ENCODE peak calls at places on chromosomes 6 and 20, in seven cellular contexts. B, X, P, N, W, D and S are unnamed samples.

GRCh38 chr20:9514461-9515210 is at the start of gene LAMP5:
- DNase-seq in B (no peak), X (no peak), P (peak), N (peak), W (no peak), D (no peak), S (no peak)

GRCh38 chr20:11849270-11849920 is 68.3 kb upstream of the BTBD3 start:
- DNase-seq in B (no peak), X (no peak), P (no peak), N (peak), W (no peak), D (no peak), S (no peak)

GRCh38 chr20:45545754-45546453 is 1.3 kb downstream of the EPPIN start:
- DNase-seq in B (peak), X (peak), P (peak), N (peak), W (no peak), D (no peak), S (peak)

GRCh38 chr20:59598625-59599310 is 5.6 kb upstream of the PHACTR3 start:
- DNase-seq in B (peak), X (peak), P (peak), N (peak), W (no peak), D (no peak), S (peak)

GRCh38 chr6:46057792-46058191 is 42.1 kb upstream of the CLIC5 start:
- DNase-seq in B (no peak), X (no peak), P (no peak), N (no peak), W (no peak), D (no peak), S (no peak)

GRCh38 chr6:148440877-148441453 is 98.3 kb downstream of the SASH1 start:
- DNase-seq in B (peak), X (peak), P (peak), N (peak), W (peak), D (peak), S (peak)

GRCh38 chr6:36623547-36624459 is 29.6 kb downstream of the SRSF3 start:
- DNase-seq in B (peak), X (peak), P (peak), N (peak), W (peak), D (no peak), S (peak)

GRCh38 chr6:82364087-82365010 is 732 bp downstream of the TPBG start:
- DNase-seq in B (peak), X (peak), P (peak), N (peak), W (peak), D (peak), S (no peak)

GRCh38 chr6:125175459-125175858 is 21.9 kb downstream of the TPD52L1 start:
- DNase-seq in B (no peak), X (no peak), P (no peak), N (no peak), W (no peak), D (no peak), S (no peak)

GRCh38 chr6:2021713-2022125 is 223.7 kb downstream of the GMDS start:
- DNase-seq in B (peak), X (no peak), P (peak), N (peak), W (peak), D (no peak), S (no peak)

GRCh38 chr20:208937-209566 is 18.0 kb upstream of the DEFB129 start:
- DNase-seq in B (peak), X (peak), P (peak), N (peak), W (no peak), D (peak), S (peak)

GRCh38 chr20:17752452-17752851 is 52.7 kb downstream of the BANF2 start:
- DNase-seq in B (no peak), X (no peak), P (no peak), N (no peak), W (no peak), D (no peak), S (no peak)

GRCh38 chr6:89581669-89582068 is 56.9 kb downstream of the LYRM2 start:
- DNase-seq in B (no peak), X (no peak), P (no peak), N (no peak), W (no peak), D (no peak), S (no peak)

GRCh38 chr6:111087871-111088667 is 766 bp downstream of the SLC16A10 start:
- DNase-seq in B (peak), X (no peak), P (peak), N (peak), W (no peak), D (no peak), S (peak)

GRCh38 chr20:33169176-33169794 is 1.3 kb downstream of the BPIFA2 start:
- DNase-seq in B (no peak), X (peak), P (no peak), N (no peak), W (no peak), D (no peak), S (peak)

GRCh38 chr6:21873562-21873961 is 280.0 kb downstream of the SOX4 start:
- DNase-seq in B (peak), X (no peak), P (no peak), N (peak), W (peak), D (no peak), S (no peak)

GRCh38 chr6:5412017-5412416 is 150.7 kb downstream of the FARS2 start:
- DNase-seq in B (no peak), X (no peak), P (no peak), N (no peak), W (no peak), D (no peak), S (no peak)

GRCh38 chr6:1962201-1962600 is 283.2 kb downstream of the GMDS start:
- DNase-seq in B (no peak), X (no peak), P (peak), N (peak), W (no peak), D (no peak), S (no peak)

GRCh38 chr6:28589234-28589951 is 63.7 kb downstream of the GPX5 start:
- DNase-seq in B (peak), X (peak), P (peak), N (peak), W (no peak), D (peak), S (peak)

GRCh38 chr6:42278131-42278853 is 60.6 kb upstream of the MRPS10 start:
- DNase-seq in B (no peak), X (no peak), P (no peak), N (no peak), W (no peak), D (no peak), S (no peak)

GRCh38 chr20:3563548-3564177 is 92.8 kb downstream of the ATRN start:
- DNase-seq in B (peak), X (peak), P (peak), N (peak), W (no peak), D (peak), S (peak)

GRCh38 chr6:64010646-64011045 is 375.0 kb downstream of the PHF3 start:
- DNase-seq in B (no peak), X (no peak), P (no peak), N (no peak), W (no peak), D (no peak), S (no peak)

GRCh38 chr6:170173416-170173990 is 117.4 kb downstream of the DLL1 start:
- DNase-seq in B (no peak), X (no peak), P (no peak), N (no peak), W (no peak), D (no peak), S (no peak)

GRCh38 chr6:16243055-16243454 is 4.7 kb downstream of the GMPR start:
- DNase-seq in B (peak), X (no peak), P (peak), N (peak), W (peak), D (peak), S (no peak)

GRCh38 chr20:44723798-44724362 is 8.7 kb downstream of the CCN5 start:
- DNase-seq in B (no peak), X (no peak), P (no peak), N (no peak), W (no peak), D (no peak), S (no peak)

GRCh38 chr20:50635676-50636600 is 55.4 kb downstream of the RIPOR3 start:
- DNase-seq in B (peak), X (peak), P (peak), N (peak), W (no peak), D (no peak), S (peak)

GRCh38 chr20:62634330-62634967 is 7.9 kb upstream of the SLCO4A1 start:
- DNase-seq in B (no peak), X (no peak), P (no peak), N (no peak), W (no peak), D (no peak), S (no peak)

GRCh38 chr20:40564997-40565680 is 123.9 kb downstream of the MAFB start:
- DNase-seq in B (peak), X (peak), P (peak), N (peak), W (no peak), D (no peak), S (no peak)

GRCh38 chr6:115838763-115839401 is 221.8 kb downstream of the FRK start:
- DNase-seq in B (peak), X (peak), P (peak), N (peak), W (no peak), D (no peak), S (peak)

GRCh38 chr6:112947507-112947906 is 600.4 kb downstream of the RFPL4B start:
- DNase-seq in B (no peak), X (no peak), P (no peak), N (no peak), W (no peak), D (no peak), S (no peak)

GRCh38 chr6:104558746-104559145 is 301.0 kb downstream of the HACE1 start:
- DNase-seq in B (no peak), X (no peak), P (no peak), N (peak), W (no peak), D (no peak), S (no peak)

GRCh38 chr6:12068899-12069557 is 56.9 kb downstream of the HIVEP1 start:
- DNase-seq in B (no peak), X (peak), P (no peak), N (no peak), W (no peak), D (no peak), S (no peak)

GRCh38 chr20:17468073-17468840 is 62.9 kb downstream of the BFSP1 start:
- DNase-seq in B (no peak), X (no peak), P (no peak), N (no peak), W (no peak), D (no peak), S (no peak)